ENCODE peak calls at places on chromosomes 16 and 17, in seven cellular contexts. One of them, this sample, is unnamed.

GRCh38 chr16:85123891-85124635 is 11.8 kb upstream of the CIBAR2 start:
- DNase-seq in dorsolateral prefrontal cortex: no peak
- DNase-seq in iPS DF 6.9: no peak
- DNase-seq in brain microvascular endothelial cell: peak
- DNase-seq in CD8-positive, alpha-beta memory T cell: no peak
- DNase-seq in esophagus muscularis mucosa: no peak
- DNase-seq in OCI-LY7: no peak
- DNase-seq in this sample: peak

GRCh38 chr17:41665566-41666335 is 22.9 kb upstream of the EIF1 start:
- DNase-seq in dorsolateral prefrontal cortex: peak
- DNase-seq in iPS DF 6.9: no peak
- DNase-seq in brain microvascular endothelial cell: peak
- DNase-seq in CD8-positive, alpha-beta memory T cell: peak
- DNase-seq in esophagus muscularis mucosa: peak
- DNase-seq in OCI-LY7: peak
- DNase-seq in this sample: peak

GRCh38 chr16:5642034-5642433 is 544.4 kb upstream of the EEF2KMT start:
- DNase-seq in dorsolateral prefrontal cortex: no peak
- DNase-seq in iPS DF 6.9: no peak
- DNase-seq in brain microvascular endothelial cell: no peak
- DNase-seq in CD8-positive, alpha-beta memory T cell: no peak
- DNase-seq in esophagus muscularis mucosa: no peak
- DNase-seq in OCI-LY7: no peak
- DNase-seq in this sample: no peak

GRCh38 chr16:50351116-50351515 is 17.7 kb downstream of the BRD7 start:
- DNase-seq in dorsolateral prefrontal cortex: no peak
- DNase-seq in iPS DF 6.9: no peak
- DNase-seq in brain microvascular endothelial cell: no peak
- DNase-seq in CD8-positive, alpha-beta memory T cell: no peak
- DNase-seq in esophagus muscularis mucosa: no peak
- DNase-seq in OCI-LY7: no peak
- DNase-seq in this sample: no peak

GRCh38 chr16:23999663-24000062 is 163.9 kb downstream of the PRKCB start:
- DNase-seq in dorsolateral prefrontal cortex: no peak
- DNase-seq in iPS DF 6.9: no peak
- DNase-seq in brain microvascular endothelial cell: no peak
- DNase-seq in CD8-positive, alpha-beta memory T cell: no peak
- DNase-seq in esophagus muscularis mucosa: no peak
- DNase-seq in OCI-LY7: no peak
- DNase-seq in this sample: no peak

GRCh38 chr17:56142325-56142724 is 10.9 kb upstream of the ANKFN1 start:
- DNase-seq in dorsolateral prefrontal cortex: no peak
- DNase-seq in iPS DF 6.9: no peak
- DNase-seq in brain microvascular endothelial cell: no peak
- DNase-seq in CD8-positive, alpha-beta memory T cell: no peak
- DNase-seq in esophagus muscularis mucosa: no peak
- DNase-seq in OCI-LY7: no peak
- DNase-seq in this sample: no peak

GRCh38 chr17:82300707-82301270 is 16.6 kb downstream of the CD7 start:
- DNase-seq in dorsolateral prefrontal cortex: peak
- DNase-seq in iPS DF 6.9: no peak
- DNase-seq in brain microvascular endothelial cell: no peak
- DNase-seq in CD8-positive, alpha-beta memory T cell: peak
- DNase-seq in esophagus muscularis mucosa: no peak
- DNase-seq in OCI-LY7: peak
- DNase-seq in this sample: peak

GRCh38 chr17:29116652-29117439 is 63.4 kb downstream of the MYO18A start:
- DNase-seq in dorsolateral prefrontal cortex: peak
- DNase-seq in iPS DF 6.9: peak
- DNase-seq in brain microvascular endothelial cell: peak
- DNase-seq in CD8-positive, alpha-beta memory T cell: peak
- DNase-seq in esophagus muscularis mucosa: peak
- DNase-seq in OCI-LY7: peak
- DNase-seq in this sample: peak

GRCh38 chr17:40956401-40957254 is 10.1 kb downstream of the KRT39 start:
- DNase-seq in dorsolateral prefrontal cortex: no peak
- DNase-seq in iPS DF 6.9: no peak
- DNase-seq in brain microvascular endothelial cell: peak
- DNase-seq in CD8-positive, alpha-beta memory T cell: no peak
- DNase-seq in esophagus muscularis mucosa: no peak
- DNase-seq in OCI-LY7: no peak
- DNase-seq in this sample: no peak

GRCh38 chr17:8556074-8556473 is 74.5 kb downstream of the MYH10 start:
- DNase-seq in dorsolateral prefrontal cortex: no peak
- DNase-seq in iPS DF 6.9: no peak
- DNase-seq in brain microvascular endothelial cell: peak
- DNase-seq in CD8-positive, alpha-beta memory T cell: no peak
- DNase-seq in esophagus muscularis mucosa: no peak
- DNase-seq in OCI-LY7: no peak
- DNase-seq in this sample: no peak

GRCh38 chr16:56370185-56370584 is 55.2 kb downstream of the AMFR start:
- DNase-seq in dorsolateral prefrontal cortex: no peak
- DNase-seq in iPS DF 6.9: no peak
- DNase-seq in brain microvascular endothelial cell: no peak
- DNase-seq in CD8-positive, alpha-beta memory T cell: no peak
- DNase-seq in esophagus muscularis mucosa: peak
- DNase-seq in OCI-LY7: no peak
- DNase-seq in this sample: no peak

GRCh38 chr16:15777533-15778203 is 79.2 kb downstream of the MYH11 start:
- DNase-seq in dorsolateral prefrontal cortex: no peak
- DNase-seq in iPS DF 6.9: peak
- DNase-seq in brain microvascular endothelial cell: peak
- DNase-seq in CD8-positive, alpha-beta memory T cell: no peak
- DNase-seq in esophagus muscularis mucosa: no peak
- DNase-seq in OCI-LY7: peak
- DNase-seq in this sample: no peak

GRCh38 chr17:74475189-74475588 is 8.8 kb downstream of the CD300A start:
- DNase-seq in dorsolateral prefrontal cortex: no peak
- DNase-seq in iPS DF 6.9: no peak
- DNase-seq in brain microvascular endothelial cell: no peak
- DNase-seq in CD8-positive, alpha-beta memory T cell: no peak
- DNase-seq in esophagus muscularis mucosa: no peak
- DNase-seq in OCI-LY7: no peak
- DNase-seq in this sample: no peak

GRCh38 chr17:80177986-80178590 is 8.3 kb downstream of the CARD14 start:
- DNase-seq in dorsolateral prefrontal cortex: no peak
- DNase-seq in iPS DF 6.9: no peak
- DNase-seq in brain microvascular endothelial cell: peak
- DNase-seq in CD8-positive, alpha-beta memory T cell: no peak
- DNase-seq in esophagus muscularis mucosa: no peak
- DNase-seq in OCI-LY7: no peak
- DNase-seq in this sample: no peak

GRCh38 chr17:75799402-75799801 is 14.8 kb downstream of the UNK start:
- DNase-seq in dorsolateral prefrontal cortex: no peak
- DNase-seq in iPS DF 6.9: no peak
- DNase-seq in brain microvascular endothelial cell: no peak
- DNase-seq in CD8-positive, alpha-beta memory T cell: no peak
- DNase-seq in esophagus muscularis mucosa: no peak
- DNase-seq in OCI-LY7: no peak
- DNase-seq in this sample: no peak

GRCh38 chr17:4276514-4276913 is 12.7 kb upstream of the ANKFY1 start:
- DNase-seq in dorsolateral prefrontal cortex: no peak
- DNase-seq in iPS DF 6.9: no peak
- DNase-seq in brain microvascular endothelial cell: no peak
- DNase-seq in CD8-positive, alpha-beta memory T cell: no peak
- DNase-seq in esophagus muscularis mucosa: no peak
- DNase-seq in OCI-LY7: no peak
- DNase-seq in this sample: no peak
- H3K27ac ChIP-seq in dorsolateral prefrontal cortex: no peak
- H3K27ac ChIP-seq in iPS DF 6.9: no peak
- H3K27ac ChIP-seq in brain microvascular endothelial cell: no peak
- H3K27ac ChIP-seq in CD8-positive, alpha-beta memory T cell: no peak
- H3K27ac ChIP-seq in esophagus muscularis mucosa: no peak
- H3K27ac ChIP-seq in OCI-LY7: no peak
- H3K27ac ChIP-seq in this sample: no peak

GRCh38 chr17:77968788-77969187 is 10.3 kb downstream of the TNRC6C start:
- DNase-seq in dorsolateral prefrontal cortex: no peak
- DNase-seq in iPS DF 6.9: no peak
- DNase-seq in brain microvascular endothelial cell: no peak
- DNase-seq in CD8-positive, alpha-beta memory T cell: no peak
- DNase-seq in esophagus muscularis mucosa: no peak
- DNase-seq in OCI-LY7: no peak
- DNase-seq in this sample: no peak
- H3K27ac ChIP-seq in dorsolateral prefrontal cortex: no peak
- H3K27ac ChIP-seq in iPS DF 6.9: no peak
- H3K27ac ChIP-seq in brain microvascular endothelial cell: no peak
- H3K27ac ChIP-seq in CD8-positive, alpha-beta memory T cell: no peak
- H3K27ac ChIP-seq in esophagus muscularis mucosa: no peak
- H3K27ac ChIP-seq in OCI-LY7: no peak
- H3K27ac ChIP-seq in this sample: no peak

DNA sequence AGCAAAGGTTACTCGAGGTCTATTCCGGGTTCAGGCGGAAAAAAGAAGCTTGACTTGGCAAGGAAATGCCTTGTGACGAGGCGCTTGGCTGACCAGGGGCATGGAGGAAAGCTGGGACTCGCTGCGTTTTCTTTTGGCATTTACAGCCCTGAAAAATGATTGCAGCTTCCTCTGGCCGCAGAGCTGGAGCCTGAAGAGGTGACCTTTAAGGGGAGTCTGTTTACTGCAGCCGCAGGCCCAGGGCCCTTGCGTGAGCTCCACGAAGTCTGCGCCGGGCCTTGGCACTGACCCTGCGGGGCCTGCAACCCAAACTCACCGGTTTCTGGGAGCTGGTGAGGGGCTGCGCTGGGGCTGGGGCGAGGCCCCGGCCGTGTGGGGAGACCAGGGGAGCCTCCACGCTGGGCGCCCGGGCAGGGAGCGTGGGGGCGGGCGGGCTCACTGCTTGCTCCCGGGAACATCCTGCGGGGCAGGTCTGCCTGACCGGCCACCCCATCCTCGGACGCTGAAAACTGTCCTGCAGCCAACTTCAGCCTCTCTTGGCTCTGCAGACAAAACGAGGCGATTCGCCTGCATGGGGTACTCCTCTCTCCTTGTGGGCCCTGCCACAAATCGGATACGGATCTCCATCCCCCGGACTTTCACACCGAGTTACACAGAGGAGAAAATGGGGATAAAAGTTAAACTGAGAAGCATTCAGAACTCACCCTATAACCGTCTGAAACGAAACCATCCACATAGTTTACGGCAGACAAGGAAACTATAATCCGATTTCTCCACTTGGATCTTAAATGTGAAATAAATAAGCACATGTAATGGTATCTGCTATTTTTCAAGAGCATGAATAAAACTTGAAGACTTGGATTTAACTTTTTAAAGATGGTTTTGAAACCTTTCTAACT is 206.3 kb upstream of the FOXF1 start:
- DNase-seq in dorsolateral prefrontal cortex: no peak
- DNase-seq in iPS DF 6.9: no peak
- DNase-seq in brain microvascular endothelial cell: no peak
- DNase-seq in CD8-positive, alpha-beta memory T cell: no peak
- DNase-seq in esophagus muscularis mucosa: no peak
- DNase-seq in OCI-LY7: no peak
- DNase-seq in this sample: no peak
- H3K27ac ChIP-seq in dorsolateral prefrontal cortex: no peak
- H3K27ac ChIP-seq in iPS DF 6.9: no peak
- H3K27ac ChIP-seq in brain microvascular endothelial cell: no peak
- H3K27ac ChIP-seq in CD8-positive, alpha-beta memory T cell: no peak
- H3K27ac ChIP-seq in esophagus muscularis mucosa: peak
- H3K27ac ChIP-seq in OCI-LY7: no peak
- H3K27ac ChIP-seq in this sample: no peak

GRCh38 chr16:30934827-30935557 is 11.6 kb downstream of the FBXL19 start:
- DNase-seq in dorsolateral prefrontal cortex: peak
- DNase-seq in iPS DF 6.9: no peak
- DNase-seq in brain microvascular endothelial cell: peak
- DNase-seq in CD8-positive, alpha-beta memory T cell: no peak
- DNase-seq in esophagus muscularis mucosa: no peak
- DNase-seq in OCI-LY7: peak
- DNase-seq in this sample: peak
- H3K27ac ChIP-seq in dorsolateral prefrontal cortex: no peak
- H3K27ac ChIP-seq in iPS DF 6.9: no peak
- H3K27ac ChIP-seq in brain microvascular endothelial cell: no peak
- H3K27ac ChIP-seq in CD8-positive, alpha-beta memory T cell: no peak
- H3K27ac ChIP-seq in esophagus muscularis mucosa: peak
- H3K27ac ChIP-seq in OCI-LY7: no peak
- H3K27ac ChIP-seq in this sample: no peak

GRCh38 chr16:2089676-2090480 is 42.1 kb downstream of the TSC2 start:
- DNase-seq in dorsolateral prefrontal cortex: peak
- DNase-seq in iPS DF 6.9: no peak
- DNase-seq in brain microvascular endothelial cell: no peak
- DNase-seq in CD8-positive, alpha-beta memory T cell: no peak
- DNase-seq in esophagus muscularis mucosa: no peak
- DNase-seq in OCI-LY7: no peak
- DNase-seq in this sample: peak

GRCh38 chr16:2091722-2092620 is 43.7 kb downstream of the PKD1 start:
- DNase-seq in dorsolateral prefrontal cortex: no peak
- DNase-seq in iPS DF 6.9: no peak
- DNase-seq in brain microvascular endothelial cell: no peak
- DNase-seq in CD8-positive, alpha-beta memory T cell: no peak
- DNase-seq in esophagus muscularis mucosa: no peak
- DNase-seq in OCI-LY7: no peak
- DNase-seq in this sample: no peak

GRCh38 chr16:2090819-2091721 is 43.3 kb downstream of the TSC2 start:
- DNase-seq in dorsolateral prefrontal cortex: no peak
- DNase-seq in iPS DF 6.9: peak
- DNase-seq in brain microvascular endothelial cell: peak
- DNase-seq in CD8-positive, alpha-beta memory T cell: no peak
- DNase-seq in esophagus muscularis mucosa: no peak
- DNase-seq in OCI-LY7: peak
- DNase-seq in this sample: no peak

GRCh38 chr16:2088759-2089358 is 41.1 kb downstream of the TSC2 start:
- DNase-seq in dorsolateral prefrontal cortex: no peak
- DNase-seq in iPS DF 6.9: no peak
- DNase-seq in brain microvascular endothelial cell: no peak
- DNase-seq in CD8-positive, alpha-beta memory T cell: no peak
- DNase-seq in esophagus muscularis mucosa: no peak
- DNase-seq in OCI-LY7: no peak
- DNase-seq in this sample: no peak

DNA sequence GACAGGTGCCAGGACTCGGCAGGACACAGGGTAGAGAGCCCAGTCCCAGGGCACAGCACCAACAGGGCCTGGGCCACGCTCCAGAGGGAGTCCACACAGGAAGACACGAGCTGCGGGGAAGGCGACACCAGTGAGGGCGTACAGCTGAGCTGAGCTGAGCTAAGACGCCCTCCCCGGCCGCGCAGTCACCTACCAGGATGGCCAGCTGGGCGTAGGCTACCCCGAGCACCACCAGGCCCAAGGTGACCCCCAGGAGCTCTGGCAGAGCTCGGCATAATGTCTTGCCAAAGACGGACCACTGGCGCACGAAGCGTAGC is 42.7 kb downstream of the TSC2 start:
- DNase-seq in dorsolateral prefrontal cortex: no peak
- DNase-seq in iPS DF 6.9: no peak
- DNase-seq in brain microvascular endothelial cell: no peak
- DNase-seq in CD8-positive, alpha-beta memory T cell: no peak
- DNase-seq in esophagus muscularis mucosa: no peak
- DNase-seq in OCI-LY7: no peak
- DNase-seq in this sample: peak
- H3K27ac ChIP-seq in dorsolateral prefrontal cortex: peak
- H3K27ac ChIP-seq in iPS DF 6.9: no peak
- H3K27ac ChIP-seq in brain microvascular endothelial cell: no peak
- H3K27ac ChIP-seq in CD8-positive, alpha-beta memory T cell: no peak
- H3K27ac ChIP-seq in esophagus muscularis mucosa: peak
- H3K27ac ChIP-seq in OCI-LY7: no peak
- H3K27ac ChIP-seq in this sample: peak